ENCODE peak calls at places on chromosomes 11 and 22, in four cellular contexts. B, I, S and U are unnamed samples.

GRCh38 chr11:78929092-78929905 is 354.6 kb upstream of the NARS2 start:
- DNase-seq in I (no peak), S (no peak), B (no peak), U (no peak)

GRCh38 chr22:37330200-37331033 is 48.1 kb downstream of the CYTH4 start:
- DNase-seq in S (peak; percentile 65), I (peak; percentile 24), B (peak; percentile 86), U (no peak)

GRCh38 chr11:11313902-11314692 is 39.0 kb downstream of the CSNK2A3 start:
- DNase-seq in I (no peak), S (no peak), B (no peak), U (no peak)

GRCh38 chr22:28072066-28072465 is 153.0 kb upstream of the PITPNB start:
- DNase-seq in S (no peak), I (no peak), B (no peak), U (no peak)

GRCh38 chr11:8290122-8290810 is 26.6 kb upstream of the LMO1 start:
- DNase-seq in I (no peak), B (no peak), S (no peak), U (no peak)

GRCh38 chr22:28736296-28737155 is 5.1 kb downstream of the CHEK2 start:
- DNase-seq in S (no peak), I (no peak), B (no peak), U (no peak)

GRCh38 chr11:19122966-19123615 is 6.1 kb downstream of the ZDHHC13 start:
- DNase-seq in B (no peak), S (no peak), I (no peak), U (no peak)

GRCh38 chr22:23315341-23315917 is 135.1 kb downstream of the BCR start:
- DNase-seq in S (peak; percentile 2), I (no peak), B (peak; percentile 73), U (peak; percentile 20)

GRCh38 chr11:128422576-128423370 is 164.6 kb downstream of the ETS1 start:
- DNase-seq in S (no peak), I (peak; percentile 71), B (no peak), U (peak; percentile 81)